ENCODE peak calls at places on chromosomes 11 and 22, in four cellular contexts. T, N, V and C are unnamed samples.

GRCh38 chr11:67054851-67055523 is 1.7 kb upstream of the RHOD start:
- DNase-seq in T (no peak), N (no peak), V (peak), C (peak)

GRCh38 chr11:43396617-43397016 is 37.9 kb downstream of the TTC17 start:
- DNase-seq in T (no peak), N (no peak), V (no peak), C (no peak)

GRCh38 chr11:71282581-71283351 is 30.4 kb upstream of the SHANK2 start:
- DNase-seq in T (no peak), N (no peak), V (no peak), C (no peak)

GRCh38 chr11:7028141-7028540 is 7.9 kb downstream of the NLRP14 start:
- DNase-seq in T (no peak), N (no peak), V (no peak), C (no peak)

GRCh38 chr11:116326146-116326545 is 446.6 kb downstream of the BUD13 start:
- DNase-seq in T (no peak), N (no peak), V (no peak), C (no peak)

GRCh38 chr11:107505667-107506066 is 48.0 kb upstream of the CWF19L2 start:
- DNase-seq in T (no peak), N (no peak), V (no peak), C (no peak)

GRCh38 chr22:45006873-45007246 is 2.9 kb downstream of the PHF21B start:
- DNase-seq in T (no peak), N (no peak), V (no peak), C (peak)

GRCh38 chr11:118109231-118109630 is 22.5 kb upstream of the SMIM35 start:
- DNase-seq in T (no peak), N (no peak), V (peak), C (no peak)

GRCh38 chr11:44416776-44417175 is 106.8 kb upstream of the ALX4 start:
- DNase-seq in T (no peak), N (no peak), V (no peak), C (no peak)

GRCh38 chr22:39913321-39913720 is 12.4 kb downstream of the GRAP2 start:
- DNase-seq in T (no peak), N (no peak), V (no peak), C (peak)

GRCh38 chr22:30767656-30768055 is 73.0 kb downstream of the OSBP2 start:
- DNase-seq in T (no peak), N (no peak), V (no peak), C (no peak)

DNA sequence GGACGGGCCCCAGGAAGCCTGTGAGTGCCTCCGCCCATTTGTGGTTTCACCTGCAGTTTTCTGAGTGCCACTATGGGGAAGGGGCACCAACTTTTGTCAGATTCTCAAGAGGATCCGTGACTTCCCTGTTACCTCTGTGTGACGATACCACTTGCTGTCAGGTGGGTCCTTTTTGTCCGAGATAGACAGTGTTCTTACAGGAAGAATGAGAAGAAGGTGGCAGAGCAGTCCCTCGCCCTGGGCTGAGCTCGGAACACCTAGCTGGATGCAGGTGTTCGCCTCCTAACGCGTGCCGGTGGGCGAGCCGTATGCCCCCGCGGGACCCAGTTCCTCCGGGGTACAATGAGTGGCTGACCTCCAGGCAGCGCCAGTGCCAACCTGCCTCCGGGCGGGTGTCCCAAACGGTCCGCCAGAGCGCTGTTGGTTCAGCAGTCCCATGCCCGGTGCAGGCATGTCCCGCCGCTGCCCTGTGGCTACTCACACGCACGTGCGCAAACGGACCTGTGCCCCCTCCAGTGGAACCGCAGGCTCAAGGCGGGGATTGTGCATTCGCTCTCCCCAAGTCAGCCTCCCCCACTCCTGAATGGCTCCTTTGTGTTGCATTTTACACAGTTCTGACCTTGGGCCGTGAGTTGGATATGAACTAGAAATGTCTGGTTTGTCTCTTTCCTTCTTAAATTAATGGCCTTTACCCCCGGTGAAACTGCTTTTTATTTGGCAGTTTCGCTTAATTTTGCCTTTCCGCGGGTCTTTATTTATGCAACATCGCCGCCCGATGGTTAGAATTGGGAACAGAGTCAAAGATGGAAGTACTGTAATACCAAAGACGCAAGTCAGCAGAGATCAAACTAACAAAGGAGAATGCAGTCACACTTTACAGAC is 1.1 kb upstream of the ABTB2 start:
- DNase-seq in T (peak), N (peak), V (peak), C (peak)
- H3K27ac ChIP-seq in T (peak), N (peak), V (no peak), C (peak)

GRCh38 chr11:96335389-96335788 is 7.6 kb downstream of the MAML2 start:
- DNase-seq in T (no peak), N (no peak), V (peak), C (no peak)
- H3K27ac ChIP-seq in T (no peak), N (no peak), V (peak), C (no peak)

GRCh38 chr11:131713529-131714134 is 343.2 kb downstream of the NTM start:
- DNase-seq in T (no peak), N (no peak), V (no peak), C (no peak)
- H3K27ac ChIP-seq in T (no peak), N (no peak), V (no peak), C (no peak)

DNA sequence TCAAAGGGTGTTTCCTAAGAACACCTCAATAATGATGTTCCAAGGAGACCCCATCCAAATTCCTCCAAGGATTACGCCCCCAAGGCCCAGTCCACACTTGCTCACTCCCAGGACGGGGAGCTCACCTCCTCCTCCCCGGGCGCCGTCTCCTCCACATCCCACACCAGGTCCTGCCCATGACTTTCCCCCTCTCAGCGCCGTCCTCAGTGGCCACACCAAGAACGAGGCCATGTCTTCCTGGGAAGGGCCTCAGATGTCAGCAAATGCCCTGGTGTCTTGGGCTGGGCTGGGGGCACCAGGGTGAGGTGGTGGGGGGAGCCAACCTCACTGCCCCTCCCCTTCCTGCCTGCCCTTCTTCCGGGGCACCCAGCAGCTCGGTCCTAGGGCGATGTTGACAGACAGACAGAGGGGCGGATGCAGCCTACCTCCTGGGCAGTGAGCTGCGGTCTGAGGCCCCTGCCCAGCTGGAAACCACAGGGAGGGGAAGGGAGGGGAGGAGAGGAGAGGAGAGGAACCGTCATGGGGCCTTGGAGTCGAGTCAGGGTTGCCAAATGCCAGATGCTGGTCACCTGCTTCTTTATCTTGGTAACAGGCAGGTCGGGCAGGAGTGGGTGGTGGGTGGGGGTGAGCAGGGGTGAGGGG is at the start of the genes C11orf21 and TSPAN32:
- DNase-seq in T (peak), N (no peak), V (peak), C (peak)
- H3K27ac ChIP-seq in T (peak), N (no peak), V (no peak), C (no peak)